ENCODE peak calls at places on chromosomes 6 and 20, in six cellular contexts. J is iris pigment epithelial cell; U is CD8-positive, alpha-beta T cell; B is choroid plexus epithelial cell; Z is GF-D8; O is central memory CD4-positive, alpha-beta T cell. K is an unnamed sample.

GRCh38 chr6:7247179-7247456 is 65.9 kb downstream of the SSR1 start:
- DNase-seq in Z (no peak), O (no peak), J (no peak), U (no peak), B (no peak), K (no peak)

GRCh38 chr20:45154183-45154582 is 20.5 kb upstream of the PI3 start:
- DNase-seq in Z (no peak), J (no peak), U (no peak), O (no peak), B (peak), K (no peak)

GRCh38 chr6:157099912-157100593 is 223.3 kb downstream of the TMEM242 start:
- DNase-seq in U (peak), B (peak), Z (peak), O (peak), J (no peak), K (peak)

GRCh38 chr6:87378947-87379346 is 28.8 kb upstream of the CFAP206 start:
- DNase-seq in Z (no peak), U (no peak), O (no peak), J (no peak), B (no peak), K (no peak)

GRCh38 chr20:24160563-24161355 is 172.2 kb upstream of the GGTLC1 start:
- DNase-seq in B (peak), J (peak), U (no peak), Z (no peak), O (no peak), K (no peak)

GRCh38 chr6:73062121-73062520 is 163.2 kb downstream of the KHDC1L start:
- DNase-seq in U (no peak), J (no peak), O (no peak), Z (no peak), B (no peak), K (no peak)

GRCh38 chr20:23179766-23180403 is 93.8 kb upstream of the CD93 start:
- DNase-seq in J (no peak), O (no peak), Z (no peak), U (no peak), B (peak), K (no peak)

GRCh38 chr6:81886157-81886556 is 133.7 kb upstream of the TENT5A start:
- DNase-seq in J (no peak), U (no peak), Z (no peak), B (no peak), O (no peak), K (no peak)

GRCh38 chr6:118932421-118932820 is 2.5 kb downstream of the MCM9 start:
- DNase-seq in Z (no peak), U (no peak), B (no peak), O (no peak), J (no peak), K (no peak)

GRCh38 chr6:167546611-167547327 is 221.9 kb downstream of the TTLL2 start:
- DNase-seq in J (no peak), B (no peak), O (no peak), Z (no peak), U (no peak), K (no peak)

GRCh38 chr20:2751347-2751867 is 49.0 kb downstream of the CPXM1 start:
- DNase-seq in B (no peak), Z (no peak), U (no peak), J (no peak), O (no peak), K (no peak)

GRCh38 chr6:110944681-110945151 is 13.8 kb upstream of the GTF3C6 start:
- DNase-seq in B (peak), Z (no peak), J (peak), O (no peak), U (no peak), K (peak)

GRCh38 chr20:16477632-16478031 is 95.6 kb downstream of the KIF16B start:
- DNase-seq in Z (peak), J (peak), B (peak), O (no peak), U (no peak), K (no peak)

GRCh38 chr20:62977613-62978558 is 25.4 kb downstream of the SLC17A9 start:
- DNase-seq in B (no peak), J (no peak), U (peak), O (peak), Z (no peak), K (peak)

GRCh38 chr6:151763938-151764680 is 43.4 kb upstream of the ESR1 start:
- DNase-seq in Z (no peak), U (peak), O (no peak), B (peak), J (peak), K (peak)

GRCh38 chr6:18203786-18204185 is 48.6 kb downstream of the KDM1B start:
- DNase-seq in B (peak), U (no peak), J (peak), O (no peak), Z (no peak), K (no peak)

GRCh38 chr20:38272961-38273360 is 12.4 kb upstream of the KIAA1755 start:
- DNase-seq in U (no peak), J (peak), Z (no peak), B (peak), O (no peak), K (no peak)

GRCh38 chr6:144675231-144675861 is 390.2 kb downstream of the UTRN start:
- DNase-seq in B (peak), J (peak), O (peak), U (no peak), Z (no peak), K (no peak)

GRCh38 chr6:154653853-154654252 is 79.4 kb upstream of the SCAF8 start:
- DNase-seq in Z (no peak), O (no peak), B (peak), J (peak), U (no peak), K (no peak)

GRCh38 chr6:48151142-48151541 is 40.1 kb upstream of the PTCHD4 start:
- DNase-seq in B (peak), Z (no peak), O (no peak), U (no peak), J (peak), K (no peak)

GRCh38 chr20:33675127-33675954 is 1.1 kb upstream of the NECAB3 start:
- DNase-seq in B (peak), J (no peak), U (no peak), O (no peak), Z (no peak), K (no peak)

GRCh38 chr6:148272084-148272483 is 70.6 kb upstream of the SASH1 start:
- DNase-seq in U (no peak), Z (no peak), J (peak), B (peak), O (no peak), K (no peak)

GRCh38 chr20:51953731-51954340 is 151.5 kb upstream of the SALL4 start:
- DNase-seq in Z (no peak), U (no peak), J (no peak), O (no peak), B (no peak), K (no peak)

GRCh38 chr6:169970306-169970988 is 219.0 kb downstream of the ERMARD start:
- DNase-seq in Z (no peak), B (no peak), O (no peak), J (no peak), U (no peak), K (no peak)

GRCh38 chr6:81748946-81749345 is 3.5 kb downstream of the TENT5A start:
- DNase-seq in U (no peak), Z (no peak), J (no peak), O (no peak), B (no peak), K (no peak)

GRCh38 chr6:154893927-154894326 is 101.2 kb upstream of the TIAM2 start:
- DNase-seq in B (no peak), U (no peak), Z (no peak), O (no peak), J (peak), K (no peak)

GRCh38 chr6:24659547-24659946 is 7.2 kb downstream of the TDP2 start:
- DNase-seq in Z (no peak), U (no peak), J (peak), B (peak), O (no peak), K (no peak)

GRCh38 chr6:104537185-104537584 is 322.5 kb downstream of the HACE1 start:
- DNase-seq in Z (no peak), J (peak), U (no peak), O (no peak), B (peak), K (no peak)

GRCh38 chr6:159720708-159721107 is 6.6 kb upstream of the WTAP start:
- DNase-seq in Z (peak), J (peak), O (peak), B (peak), U (peak), K (peak)

GRCh38 chr6:92623441-92623840 is 795.9 kb downstream of the EPHA7 start:
- DNase-seq in Z (no peak), U (no peak), B (no peak), O (no peak), J (no peak), K (no peak)

GRCh38 chr6:11828185-11828897 is 49.7 kb upstream of the ADTRP start:
- DNase-seq in Z (no peak), O (no peak), U (no peak), J (no peak), B (no peak), K (peak)

GRCh38 chr6:6004147-6004995 is 2.4 kb downstream of the NRN1 start:
- DNase-seq in O (no peak), U (no peak), B (no peak), Z (no peak), J (no peak), K (peak)

GRCh38 chr20:32752458-32753250 is 9.4 kb upstream of the COMMD7 start:
- DNase-seq in Z (no peak), J (peak), O (no peak), B (peak), U (no peak), K (no peak)

GRCh38 chr6:11766589-11767450 is 11.8 kb downstream of the ADTRP start:
- DNase-seq in U (no peak), O (no peak), Z (no peak), J (peak), B (peak), K (no peak)

GRCh38 chr6:130307752-130308361 is 58.0 kb upstream of the TMEM200A start:
- DNase-seq in U (no peak), J (peak), Z (no peak), B (peak), O (no peak), K (no peak)

GRCh38 chr20:9087531-9088217 is 18.8 kb downstream of the PLCB4 start:
- DNase-seq in Z (no peak), U (no peak), O (no peak), B (no peak), J (no peak), K (no peak)